ENCODE peak calls at places on chromosomes 2 and 18, in seven cellular contexts. I, N, F, K, G, T and A are unnamed samples.

GRCh38 chr2:108323619-108324018 is 34.9 kb downstream of the SULT1C2 start:
- DNase-seq in I (no peak), N (no peak), F (no peak), K (no peak), G (no peak), T (no peak), A (peak)

GRCh38 chr2:121489284-121489683 is 41.4 kb upstream of the RNU4ATAC start:
- DNase-seq in I (peak), N (no peak), F (no peak), K (no peak), G (peak), T (no peak), A (no peak)

GRCh38 chr2:100299548-100299947 is 22.8 kb downstream of the LONRF2 start:
- DNase-seq in I (no peak), N (no peak), F (no peak), K (no peak), G (no peak), T (no peak), A (no peak)

GRCh38 chr18:26464128-26465011 is 84.0 kb downstream of the KCTD1 start:
- DNase-seq in I (no peak), N (no peak), F (no peak), K (no peak), G (no peak), T (no peak), A (no peak)

GRCh38 chr2:170455617-170456426 is 259.3 kb upstream of the SP5 start:
- DNase-seq in I (no peak), N (no peak), F (no peak), K (no peak), G (peak), T (no peak), A (no peak)

GRCh38 chr2:108927936-108928659 is 60.9 kb downstream of the EDAR start:
- DNase-seq in I (peak), N (no peak), F (peak), K (peak), G (peak), T (peak), A (peak)

GRCh38 chr2:237156131-237156856 is 70.6 kb downstream of the COPS8 start:
- DNase-seq in I (no peak), N (peak), F (no peak), K (peak), G (peak), T (no peak), A (peak)

GRCh38 chr18:3914116-3914515 is 464.1 kb downstream of the TGIF1 start:
- DNase-seq in I (no peak), N (no peak), F (no peak), K (no peak), G (no peak), T (no peak), A (no peak)

GRCh38 chr2:21103274-21103891 is 20.4 kb upstream of the TDRD15 start:
- DNase-seq in I (no peak), N (no peak), F (no peak), K (no peak), G (peak), T (no peak), A (no peak)

GRCh38 chr2:30693821-30694281 is 113.4 kb downstream of the CAPN13 start:
- DNase-seq in I (no peak), N (no peak), F (no peak), K (no peak), G (no peak), T (no peak), A (no peak)

GRCh38 chr2:174670446-174670845 is 72.8 kb upstream of the WIPF1 start:
- DNase-seq in I (no peak), N (no peak), F (no peak), K (no peak), G (no peak), T (no peak), A (no peak)

GRCh38 chr2:51472783-51473182 is 440.9 kb upstream of the NRXN1 start:
- DNase-seq in I (no peak), N (no peak), F (no peak), K (no peak), G (no peak), T (no peak), A (no peak)

GRCh38 chr2:72951303-72952095 is 34.2 kb downstream of the EMX1 start:
- DNase-seq in I (no peak), N (no peak), F (no peak), K (no peak), G (no peak), T (no peak), A (no peak)

GRCh38 chr18:35854095-35854494 is 118.4 kb upstream of the RMP24 start:
- DNase-seq in I (no peak), N (no peak), F (no peak), K (no peak), G (no peak), T (no peak), A (no peak)

GRCh38 chr2:159971365-159972122 is 90.9 kb downstream of the PLA2R1 start:
- DNase-seq in I (no peak), N (no peak), F (no peak), K (no peak), G (no peak), T (no peak), A (no peak)

GRCh38 chr2:238971318-238972145 is 123.6 kb downstream of the TWIST2 start:
- DNase-seq in I (no peak), N (peak), F (no peak), K (no peak), G (no peak), T (no peak), A (no peak)

GRCh38 chr18:69558088-69558487 is 157.4 kb downstream of the DOK6 start:
- DNase-seq in I (no peak), N (no peak), F (no peak), K (no peak), G (no peak), T (no peak), A (no peak)

GRCh38 chr2:171939754-171940093 is 17.5 kb downstream of the HAT1 start:
- DNase-seq in I (no peak), N (no peak), F (no peak), K (no peak), G (no peak), T (no peak), A (no peak)

GRCh38 chr18:3478262-3478978 is 28.4 kb downstream of the TGIF1 start:
- DNase-seq in I (no peak), N (no peak), F (no peak), K (no peak), G (peak), T (no peak), A (no peak)

GRCh38 chr2:46007412-46007811 is 289.8 kb upstream of the EPAS1 start:
- DNase-seq in I (no peak), N (no peak), F (no peak), K (no peak), G (no peak), T (no peak), A (no peak)

GRCh38 chr2:85273732-85274731 is 53.8 kb downstream of the TGOLN2 start:
- DNase-seq in I (no peak), N (peak), F (no peak), K (no peak), G (peak), T (no peak), A (peak)

GRCh38 chr2:127423476-127423840 is 5.2 kb downstream of the PROC start:
- DNase-seq in I (peak), N (no peak), F (no peak), K (no peak), G (no peak), T (no peak), A (no peak)

GRCh38 chr2:177808984-177809809 is 263.4 kb downstream of the PDE11A start:
- DNase-seq in I (no peak), N (no peak), F (no peak), K (no peak), G (no peak), T (no peak), A (no peak)

DNA sequence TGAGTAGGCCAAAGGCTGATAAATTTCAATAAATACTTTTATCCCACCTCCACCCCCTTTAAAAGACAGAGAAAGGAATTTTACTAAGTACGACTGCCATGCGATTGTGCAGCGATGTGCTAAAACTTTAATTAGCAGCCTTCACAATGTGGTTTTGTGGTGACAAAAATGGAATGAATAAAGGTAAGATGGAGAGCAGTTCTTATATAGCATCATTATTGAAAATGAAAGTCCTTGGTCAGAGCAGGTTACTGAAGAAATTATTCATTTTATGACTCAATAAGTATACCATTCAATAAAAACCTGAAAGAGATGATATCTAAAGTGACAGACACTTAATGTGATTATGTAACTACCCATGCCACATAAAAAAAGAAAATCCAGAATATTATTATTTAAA is 33.2 kb upstream of the MTIF2 start:
- DNase-seq in I (no peak), N (no peak), F (no peak), K (no peak), G (no peak), T (no peak), A (no peak)
- TF ChIP-seq POLR2A in I (no peak), N (no peak), F (no peak), K (no peak), G (no peak), T (no peak), A (no peak)

GRCh38 chr2:263774-264492 is at the start of gene SH3YL1:
- DNase-seq in I (peak), N (peak), F (no peak), K (peak), G (peak), T (peak), A (no peak)
- TF ChIP-seq POLR2A in I (peak), N (no peak), F (no peak), K (no peak), G (no peak), T (peak), A (no peak)

GRCh38 chr18:23136326-23137092 is 1.2 kb downstream of the CABLES1 start:
- DNase-seq in I (peak), N (peak), F (no peak), K (peak), G (no peak), T (no peak), A (no peak)
- TF ChIP-seq POLR2A in I (no peak), N (no peak), F (no peak), K (no peak), G (no peak), T (no peak), A (no peak)

GRCh38 chr18:44680271-44681038 is at the start of gene SETBP1:
- DNase-seq in I (peak), N (peak), F (no peak), K (peak), G (peak), T (peak), A (no peak)
- TF ChIP-seq POLR2A in I (no peak), N (no peak), F (no peak), K (no peak), G (no peak), T (no peak), A (no peak)

GRCh38 chr2:54103454-54104314 is 11.7 kb upstream of the ACYP2 start:
- DNase-seq in I (peak), N (no peak), F (peak), K (peak), G (peak), T (peak), A (peak)
- TF ChIP-seq POLR2A in I (no peak), N (no peak), F (no peak), K (no peak), G (no peak), T (no peak), A (no peak)